ENCODE peak calls at places on chromosome 19, in nine cellular contexts. One of them, this sample, is unnamed.

GRCh38 chr19:33379151-33379829 is 5.8 kb downstream of the CEBPG start:
- DNase-seq in PC-3: no peak
- DNase-seq in mucosa of descending colon: no peak
- DNase-seq in mammary epithelial cell: no peak
- DNase-seq in heart right ventricle: no peak
- DNase-seq in tibial artery: no peak
- DNase-seq in choroid plexus epithelial cell: no peak
- DNase-seq in CD4-positive, CD25-positive, alpha-beta regulatory T cell: no peak
- DNase-seq in lower leg skin: no peak
- DNase-seq in this sample: no peak

GRCh38 chr19:47240561-47240960 is 9.6 kb upstream of the BBC3 start:
- DNase-seq in heart right ventricle: no peak
- DNase-seq in tibial artery: no peak
- DNase-seq in choroid plexus epithelial cell: no peak
- DNase-seq in mucosa of descending colon: no peak
- DNase-seq in CD4-positive, CD25-positive, alpha-beta regulatory T cell: no peak
- DNase-seq in lower leg skin: no peak
- DNase-seq in PC-3: no peak
- DNase-seq in mammary epithelial cell: no peak
- DNase-seq in this sample: no peak

GRCh38 chr19:6539514-6539913 is 8.7 kb downstream of the TNFSF9 start:
- DNase-seq in lower leg skin: no peak
- DNase-seq in heart right ventricle: no peak
- DNase-seq in mammary epithelial cell: no peak
- DNase-seq in CD4-positive, CD25-positive, alpha-beta regulatory T cell: no peak
- DNase-seq in mucosa of descending colon: no peak
- DNase-seq in choroid plexus epithelial cell: no peak
- DNase-seq in PC-3: no peak
- DNase-seq in tibial artery: no peak
- DNase-seq in this sample: peak; percentile 26

GRCh38 chr19:39679056-39679790 is 23.5 kb downstream of the LGALS16 start:
- DNase-seq in mammary epithelial cell: no peak
- DNase-seq in tibial artery: no peak
- DNase-seq in PC-3: no peak
- DNase-seq in choroid plexus epithelial cell: no peak
- DNase-seq in lower leg skin: no peak
- DNase-seq in heart right ventricle: peak; percentile 8
- DNase-seq in mucosa of descending colon: no peak
- DNase-seq in CD4-positive, CD25-positive, alpha-beta regulatory T cell: peak; percentile 76
- DNase-seq in this sample: peak; percentile 93

GRCh38 chr19:10230155-10230903 is 802 bp downstream of the S1PR2 start:
- DNase-seq in CD4-positive, CD25-positive, alpha-beta regulatory T cell: peak; percentile 58
- DNase-seq in lower leg skin: peak; percentile 40
- DNase-seq in heart right ventricle: peak; percentile 52
- DNase-seq in mucosa of descending colon: peak; percentile 58
- DNase-seq in choroid plexus epithelial cell: peak; percentile 39
- DNase-seq in tibial artery: peak; percentile 43
- DNase-seq in mammary epithelial cell: no peak
- DNase-seq in PC-3: no peak
- DNase-seq in this sample: peak; percentile 52

GRCh38 chr19:47471733-47472457 is at the start of gene SLC8A2:
- DNase-seq in mucosa of descending colon: peak; percentile 42
- DNase-seq in PC-3: peak; percentile 49
- DNase-seq in lower leg skin: no peak
- DNase-seq in CD4-positive, CD25-positive, alpha-beta regulatory T cell: peak; percentile 66
- DNase-seq in choroid plexus epithelial cell: peak; percentile 84
- DNase-seq in heart right ventricle: peak; percentile 73
- DNase-seq in tibial artery: peak; percentile 47
- DNase-seq in mammary epithelial cell: peak; percentile 40
- DNase-seq in this sample: peak; percentile 49

GRCh38 chr19:30811397-30812098 is 439.4 kb downstream of the ZNF536 start:
- DNase-seq in heart right ventricle: no peak
- DNase-seq in mammary epithelial cell: no peak
- DNase-seq in PC-3: no peak
- DNase-seq in lower leg skin: no peak
- DNase-seq in mucosa of descending colon: no peak
- DNase-seq in choroid plexus epithelial cell: no peak
- DNase-seq in tibial artery: no peak
- DNase-seq in CD4-positive, CD25-positive, alpha-beta regulatory T cell: no peak
- DNase-seq in this sample: no peak

GRCh38 chr19:55406869-55407624 is 541 bp downstream of the UBE2S start:
- DNase-seq in PC-3: no peak
- DNase-seq in choroid plexus epithelial cell: peak; percentile 48
- DNase-seq in tibial artery: no peak
- DNase-seq in heart right ventricle: no peak
- DNase-seq in mucosa of descending colon: peak; percentile 36
- DNase-seq in mammary epithelial cell: no peak
- DNase-seq in CD4-positive, CD25-positive, alpha-beta regulatory T cell: peak; percentile 43
- DNase-seq in lower leg skin: no peak
- DNase-seq in this sample: peak; percentile 53

GRCh38 chr19:14015454-14016035 is 9.4 kb upstream of the RFX1 start:
- DNase-seq in mammary epithelial cell: no peak
- DNase-seq in lower leg skin: no peak
- DNase-seq in mucosa of descending colon: no peak
- DNase-seq in heart right ventricle: no peak
- DNase-seq in choroid plexus epithelial cell: no peak
- DNase-seq in tibial artery: no peak
- DNase-seq in CD4-positive, CD25-positive, alpha-beta regulatory T cell: peak; percentile 34
- DNase-seq in PC-3: no peak
- DNase-seq in this sample: peak; percentile 92

GRCh38 chr19:15315101-15315500 is 17.2 kb downstream of the BRD4 start:
- DNase-seq in PC-3: peak; percentile 74
- DNase-seq in choroid plexus epithelial cell: no peak
- DNase-seq in heart right ventricle: no peak
- DNase-seq in mammary epithelial cell: peak; percentile 70
- DNase-seq in mucosa of descending colon: no peak
- DNase-seq in CD4-positive, CD25-positive, alpha-beta regulatory T cell: no peak
- DNase-seq in tibial artery: no peak
- DNase-seq in lower leg skin: no peak
- DNase-seq in this sample: no peak

GRCh38 chr19:46788101-46788967 is at the start of gene SLC1A5:
- DNase-seq in choroid plexus epithelial cell: peak; percentile 98
- DNase-seq in lower leg skin: peak; percentile 97
- DNase-seq in mammary epithelial cell: peak; percentile 94
- DNase-seq in heart right ventricle: peak; percentile 95
- DNase-seq in CD4-positive, CD25-positive, alpha-beta regulatory T cell: peak; percentile 97
- DNase-seq in tibial artery: peak; percentile 97
- DNase-seq in PC-3: peak; percentile 93
- DNase-seq in mucosa of descending colon: peak; percentile 99
- DNase-seq in this sample: peak; percentile 98

GRCh38 chr19:51469162-51469561 is 9.2 kb upstream of the CEACAM18 start:
- DNase-seq in choroid plexus epithelial cell: no peak
- DNase-seq in CD4-positive, CD25-positive, alpha-beta regulatory T cell: no peak
- DNase-seq in mammary epithelial cell: no peak
- DNase-seq in lower leg skin: no peak
- DNase-seq in heart right ventricle: no peak
- DNase-seq in mucosa of descending colon: no peak
- DNase-seq in tibial artery: no peak
- DNase-seq in PC-3: no peak
- DNase-seq in this sample: no peak

GRCh38 chr19:14019100-14019499 is 8.8 kb upstream of the RLN3 start:
- DNase-seq in tibial artery: no peak
- DNase-seq in CD4-positive, CD25-positive, alpha-beta regulatory T cell: no peak
- DNase-seq in heart right ventricle: no peak
- DNase-seq in mucosa of descending colon: no peak
- DNase-seq in mammary epithelial cell: no peak
- DNase-seq in lower leg skin: no peak
- DNase-seq in PC-3: no peak
- DNase-seq in choroid plexus epithelial cell: no peak
- DNase-seq in this sample: peak; percentile 18

GRCh38 chr19:16441661-16442071 is 30.1 kb downstream of the EPS15L1 start:
- DNase-seq in heart right ventricle: no peak
- DNase-seq in CD4-positive, CD25-positive, alpha-beta regulatory T cell: no peak
- DNase-seq in mucosa of descending colon: peak; percentile 34
- DNase-seq in tibial artery: no peak
- DNase-seq in mammary epithelial cell: no peak
- DNase-seq in lower leg skin: no peak
- DNase-seq in PC-3: peak; percentile 31
- DNase-seq in choroid plexus epithelial cell: peak; percentile 48
- DNase-seq in this sample: no peak

GRCh38 chr19:41641879-41642485 is 15.1 kb upstream of the CEACAM4 start:
- DNase-seq in PC-3: peak; percentile 71
- DNase-seq in mucosa of descending colon: peak; percentile 92
- DNase-seq in tibial artery: peak; percentile 53
- DNase-seq in CD4-positive, CD25-positive, alpha-beta regulatory T cell: peak; percentile 76
- DNase-seq in heart right ventricle: peak; percentile 44
- DNase-seq in mammary epithelial cell: peak; percentile 30
- DNase-seq in lower leg skin: peak; percentile 60
- DNase-seq in choroid plexus epithelial cell: peak; percentile 64
- DNase-seq in this sample: peak; percentile 68

GRCh38 chr19:50333235-50333736 is 4.1 kb upstream of the KCNC3 start:
- DNase-seq in PC-3: peak; percentile 96
- DNase-seq in mammary epithelial cell: peak; percentile 70
- DNase-seq in choroid plexus epithelial cell: peak; percentile 82
- DNase-seq in lower leg skin: peak; percentile 76
- DNase-seq in heart right ventricle: peak; percentile 88
- DNase-seq in tibial artery: peak; percentile 73
- DNase-seq in mucosa of descending colon: peak; percentile 86
- DNase-seq in CD4-positive, CD25-positive, alpha-beta regulatory T cell: peak; percentile 97
- DNase-seq in this sample: peak; percentile 98

GRCh38 chr19:5152767-5153532 is 184.0 kb downstream of the KDM4B start:
- DNase-seq in mammary epithelial cell: no peak
- DNase-seq in CD4-positive, CD25-positive, alpha-beta regulatory T cell: no peak
- DNase-seq in mucosa of descending colon: no peak
- DNase-seq in heart right ventricle: no peak
- DNase-seq in lower leg skin: no peak
- DNase-seq in tibial artery: no peak
- DNase-seq in PC-3: no peak
- DNase-seq in choroid plexus epithelial cell: no peak
- DNase-seq in this sample: no peak

GRCh38 chr19:31339405-31339804 is 9.8 kb downstream of the TSHZ3 start:
- DNase-seq in tibial artery: no peak
- DNase-seq in PC-3: no peak
- DNase-seq in choroid plexus epithelial cell: no peak
- DNase-seq in mammary epithelial cell: no peak
- DNase-seq in lower leg skin: no peak
- DNase-seq in heart right ventricle: no peak
- DNase-seq in mucosa of descending colon: no peak
- DNase-seq in CD4-positive, CD25-positive, alpha-beta regulatory T cell: no peak
- DNase-seq in this sample: no peak

GRCh38 chr19:48874309-48875135 is 2.3 kb downstream of the PPP1R15A start:
- DNase-seq in mucosa of descending colon: peak; percentile 47
- DNase-seq in mammary epithelial cell: peak; percentile 72
- DNase-seq in PC-3: peak; percentile 73
- DNase-seq in choroid plexus epithelial cell: peak; percentile 44
- DNase-seq in tibial artery: no peak
- DNase-seq in lower leg skin: no peak
- DNase-seq in heart right ventricle: no peak
- DNase-seq in CD4-positive, CD25-positive, alpha-beta regulatory T cell: peak; percentile 22
- DNase-seq in this sample: peak; percentile 57
- H3K4me3 ChIP-seq in mucosa of descending colon: peak overlapping the region; percentile 5
- H3K4me3 ChIP-seq in mammary epithelial cell: peak overlapping the region; percentile 67
- H3K4me3 ChIP-seq in PC-3: peak overlapping the region; percentile 100
- H3K4me3 ChIP-seq in choroid plexus epithelial cell: peak overlapping the region; percentile 100
- H3K4me3 ChIP-seq in tibial artery: peak overlapping the region; percentile 100
- H3K4me3 ChIP-seq in lower leg skin: peak overlapping the region; percentile 100
- H3K4me3 ChIP-seq in heart right ventricle: peak overlapping the region; percentile 96
- H3K4me3 ChIP-seq in CD4-positive, CD25-positive, alpha-beta regulatory T cell: peak overlapping the region; percentile 100
- H3K4me3 ChIP-seq in this sample: peak overlapping the region; percentile 89

GRCh38 chr19:43578787-43579186 is 3.2 kb downstream of the PINLYP start:
- DNase-seq in lower leg skin: no peak
- DNase-seq in tibial artery: no peak
- DNase-seq in PC-3: no peak
- DNase-seq in mucosa of descending colon: no peak
- DNase-seq in heart right ventricle: no peak
- DNase-seq in mammary epithelial cell: no peak
- DNase-seq in choroid plexus epithelial cell: no peak
- DNase-seq in CD4-positive, CD25-positive, alpha-beta regulatory T cell: no peak
- DNase-seq in this sample: no peak

GRCh38 chr19:43582495-43582894 is 6.9 kb downstream of the PINLYP start:
- DNase-seq in PC-3: no peak
- DNase-seq in choroid plexus epithelial cell: no peak
- DNase-seq in lower leg skin: no peak
- DNase-seq in mucosa of descending colon: no peak
- DNase-seq in mammary epithelial cell: no peak
- DNase-seq in heart right ventricle: no peak
- DNase-seq in tibial artery: no peak
- DNase-seq in CD4-positive, CD25-positive, alpha-beta regulatory T cell: no peak
- DNase-seq in this sample: no peak

GRCh38 chr19:43584484-43584883 is 8.9 kb downstream of the PINLYP start:
- DNase-seq in lower leg skin: no peak
- DNase-seq in CD4-positive, CD25-positive, alpha-beta regulatory T cell: no peak
- DNase-seq in PC-3: no peak
- DNase-seq in choroid plexus epithelial cell: no peak
- DNase-seq in mammary epithelial cell: no peak
- DNase-seq in heart right ventricle: no peak
- DNase-seq in tibial artery: no peak
- DNase-seq in mucosa of descending colon: no peak
- DNase-seq in this sample: no peak

GRCh38 chr19:43586346-43586745 is 9.6 kb downstream of the IRGQ start:
- DNase-seq in mammary epithelial cell: no peak
- DNase-seq in CD4-positive, CD25-positive, alpha-beta regulatory T cell: no peak
- DNase-seq in mucosa of descending colon: no peak
- DNase-seq in PC-3: no peak
- DNase-seq in tibial artery: no peak
- DNase-seq in lower leg skin: no peak
- DNase-seq in heart right ventricle: no peak
- DNase-seq in choroid plexus epithelial cell: no peak
- DNase-seq in this sample: no peak

DNA sequence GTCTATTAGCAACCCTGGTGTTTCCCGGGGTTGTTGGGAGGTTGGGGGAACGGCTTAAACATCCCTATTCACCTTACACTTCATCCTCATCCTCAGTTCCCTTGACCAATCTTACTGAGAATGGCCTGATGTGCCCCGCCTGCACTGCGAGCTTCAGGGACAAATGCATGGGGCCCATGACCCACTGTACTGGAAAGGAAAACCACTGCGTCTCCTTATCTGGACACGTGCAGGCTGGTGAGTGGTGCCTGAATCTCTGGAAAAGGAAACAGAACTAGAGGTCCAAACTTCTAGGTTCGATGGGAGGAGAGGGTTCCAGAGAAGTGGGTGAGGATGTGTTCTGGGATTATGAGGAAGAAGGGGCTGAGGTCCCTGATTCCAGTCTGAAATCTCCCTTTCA is 5.9 kb downstream of the PINLYP start:
- DNase-seq in mucosa of descending colon: no peak
- DNase-seq in tibial artery: no peak
- DNase-seq in choroid plexus epithelial cell: no peak
- DNase-seq in PC-3: no peak
- DNase-seq in CD4-positive, CD25-positive, alpha-beta regulatory T cell: no peak
- DNase-seq in lower leg skin: no peak
- DNase-seq in heart right ventricle: no peak
- DNase-seq in mammary epithelial cell: no peak
- DNase-seq in this sample: no peak
- H3K4me3 ChIP-seq in mucosa of descending colon: no peak overlapping the region
- H3K4me3 ChIP-seq in tibial artery: peak overlapping the region; percentile 49
- H3K4me3 ChIP-seq in choroid plexus epithelial cell: no peak overlapping the region
- H3K4me3 ChIP-seq in PC-3: no peak overlapping the region
- H3K4me3 ChIP-seq in CD4-positive, CD25-positive, alpha-beta regulatory T cell: no peak overlapping the region
- H3K4me3 ChIP-seq in lower leg skin: no peak overlapping the region
- H3K4me3 ChIP-seq in heart right ventricle: peak overlapping the region; percentile 58
- H3K4me3 ChIP-seq in mammary epithelial cell: no peak overlapping the region
- H3K4me3 ChIP-seq in this sample: peak overlapping the region; percentile 65

GRCh38 chr19:1865172-1866010 is 2.0 kb upstream of the KLF16 start:
- DNase-seq in mucosa of descending colon: no peak
- DNase-seq in CD4-positive, CD25-positive, alpha-beta regulatory T cell: no peak
- DNase-seq in PC-3: no peak
- DNase-seq in choroid plexus epithelial cell: no peak
- DNase-seq in lower leg skin: no peak
- DNase-seq in tibial artery: no peak
- DNase-seq in mammary epithelial cell: no peak
- DNase-seq in heart right ventricle: no peak
- DNase-seq in this sample: no peak
- H3K4me3 ChIP-seq in mucosa of descending colon: no peak overlapping the region
- H3K4me3 ChIP-seq in CD4-positive, CD25-positive, alpha-beta regulatory T cell: no peak overlapping the region
- H3K4me3 ChIP-seq in PC-3: peak overlapping the region; percentile 75
- H3K4me3 ChIP-seq in choroid plexus epithelial cell: peak overlapping the region; percentile 78
- H3K4me3 ChIP-seq in lower leg skin: no peak overlapping the region
- H3K4me3 ChIP-seq in tibial artery: peak overlapping the region; percentile 71
- H3K4me3 ChIP-seq in mammary epithelial cell: peak overlapping the region; percentile 6
- H3K4me3 ChIP-seq in heart right ventricle: peak overlapping the region; percentile 87
- H3K4me3 ChIP-seq in this sample: peak overlapping the region; percentile 82

GRCh38 chr19:4088975-4089374 is 22.3 kb upstream of the ZBTB7A start:
- DNase-seq in heart right ventricle: no peak
- DNase-seq in mucosa of descending colon: no peak
- DNase-seq in mammary epithelial cell: no peak
- DNase-seq in CD4-positive, CD25-positive, alpha-beta regulatory T cell: peak; percentile 75
- DNase-seq in PC-3: no peak
- DNase-seq in choroid plexus epithelial cell: no peak
- DNase-seq in tibial artery: no peak
- DNase-seq in lower leg skin: no peak
- DNase-seq in this sample: no peak
- H3K4me3 ChIP-seq in heart right ventricle: peak overlapping the region; percentile 50
- H3K4me3 ChIP-seq in mucosa of descending colon: no peak overlapping the region
- H3K4me3 ChIP-seq in mammary epithelial cell: no peak overlapping the region
- H3K4me3 ChIP-seq in CD4-positive, CD25-positive, alpha-beta regulatory T cell: peak overlapping the region; percentile 35
- H3K4me3 ChIP-seq in PC-3: no peak overlapping the region
- H3K4me3 ChIP-seq in choroid plexus epithelial cell: no peak overlapping the region
- H3K4me3 ChIP-seq in tibial artery: peak overlapping the region; percentile 2
- H3K4me3 ChIP-seq in lower leg skin: no peak overlapping the region
- H3K4me3 ChIP-seq in this sample: no peak overlapping the region

This sample was measured in GM12865.